ENCODE peak calls at places on chromosome 4, in five cellular contexts. R is fibroblast of pulmonary artery; B is HFF-Myc; L is breast epithelium; Q is CD4-positive, alpha-beta T cell. A is an unnamed sample.

GRCh38 chr4:184810720-184811119 is 15.0 kb downstream of the ACSL1 start:
- DNase-seq in Q (no peak), B (no peak), L (no peak), R (no peak), A (no peak)

GRCh38 chr4:126123933-126124332 is 809.2 kb downstream of the FAT4 start:
- DNase-seq in L (no peak), B (no peak), Q (no peak), R (peak; percentile 32), A (no peak)

GRCh38 chr4:38663021-38663800 is 788 bp upstream of the KLF3 start:
- DNase-seq in Q (no peak), B (no peak), L (no peak), R (peak; percentile 49), A (no peak)

GRCh38 chr4:113990886-113991285 is 11.4 kb upstream of the ARSJ start:
- DNase-seq in Q (no peak), L (no peak), B (no peak), R (no peak), A (no peak)

GRCh38 chr4:152539556-152540292 is 3.8 kb upstream of the FBXW7 start:
- DNase-seq in L (no peak), B (no peak), Q (no peak), R (no peak), A (no peak)

GRCh38 chr4:142875117-142875516 is 29.0 kb upstream of the INPP4B start:
- DNase-seq in B (no peak), L (no peak), Q (no peak), R (no peak), A (no peak)

GRCh38 chr4:184544711-184545409 is 70.5 kb upstream of the IRF2 start:
- DNase-seq in Q (no peak), R (no peak), B (no peak), L (no peak), A (no peak)

GRCh38 chr4:3112979-3113469 is 38.5 kb downstream of the HTT start:
- DNase-seq in Q (no peak), R (peak; percentile 58), B (no peak), L (no peak), A (no peak)

GRCh38 chr4:174244441-174244840 is 39.0 kb downstream of the FBXO8 start:
- DNase-seq in B (no peak), R (no peak), L (no peak), Q (no peak), A (no peak)

GRCh38 chr4:3690576-3691152 is 75.5 kb upstream of the ADRA2C start:
- DNase-seq in R (no peak), L (no peak), B (no peak), Q (no peak), A (no peak)

GRCh38 chr4:128060130-128060619 is 937 bp upstream of the LARP1B start:
- DNase-seq in R (peak; percentile 8), B (no peak), Q (no peak), L (no peak), A (no peak)

GRCh38 chr4:7806080-7806630 is 133.5 kb downstream of the AFAP1 start:
- DNase-seq in R (peak; percentile 90), B (no peak), L (no peak), Q (no peak), A (no peak)

GRCh38 chr4:17356926-17357325 is 155.0 kb downstream of the QDPR start:
- DNase-seq in Q (no peak), R (no peak), B (no peak), L (no peak), A (no peak)

GRCh38 chr4:2500547-2500946 is 31.6 kb downstream of the RNF4 start:
- DNase-seq in B (no peak), L (no peak), Q (no peak), R (no peak), A (no peak)

GRCh38 chr4:83771113-83771705 is 235.3 kb downstream of the GPAT3 start:
- DNase-seq in R (peak; percentile 65), Q (no peak), B (peak; percentile 9), L (no peak), A (peak; percentile 10)

GRCh38 chr4:99430106-99430505 is 5.0 kb downstream of the ADH7 start:
- DNase-seq in R (no peak), L (no peak), B (no peak), Q (no peak), A (no peak)

GRCh38 chr4:130808492-130808891 is 1712.5 kb downstream of the C4orf33 start:
- DNase-seq in L (no peak), Q (no peak), R (peak; percentile 19), B (no peak), A (no peak)

GRCh38 chr4:100095729-100096595 is 94.3 kb downstream of the DDIT4L start:
- DNase-seq in L (peak; percentile 53), R (peak; percentile 80), Q (peak; percentile 18), B (peak; percentile 39), A (peak; percentile 34)

GRCh38 chr4:66852843-66853242 is 692.5 kb downstream of the CENPC start:
- DNase-seq in L (no peak), Q (no peak), B (no peak), R (no peak), A (no peak)

GRCh38 chr4:156825074-156825473 is 146.5 kb downstream of the PDGFC start:
- DNase-seq in L (no peak), Q (no peak), R (no peak), B (no peak), A (no peak)

GRCh38 chr4:76733380-76733779 is 164.6 kb downstream of the SOWAHB start:
- DNase-seq in B (no peak), Q (no peak), R (no peak), L (peak; percentile 75), A (no peak)

GRCh38 chr4:8760561-8760960 is 111.1 kb downstream of the HMX1 start:
- DNase-seq in R (no peak), B (no peak), Q (no peak), L (no peak), A (no peak)

GRCh38 chr4:103018391-103019318 is 850 bp downstream of the SLC9B1 start:
- DNase-seq in B (no peak), R (no peak), Q (no peak), L (peak; percentile 46), A (peak; percentile 3)

GRCh38 chr4:126267689-126268088 is 952.9 kb downstream of the FAT4 start:
- DNase-seq in L (no peak), R (peak; percentile 84), B (no peak), Q (no peak), A (peak; percentile 15)

GRCh38 chr4:94933799-94934198 is 176.0 kb downstream of the BMPR1B start:
- DNase-seq in R (peak; percentile 3), Q (no peak), B (no peak), L (no peak), A (no peak)

GRCh38 chr4:8191136-8191747 is 7.8 kb upstream of the SH3TC1 start:
- DNase-seq in B (no peak), R (peak; percentile 90), L (peak; percentile 50), Q (no peak), A (no peak)

GRCh38 chr4:152605031-152605430 is 69.1 kb upstream of the FBXW7 start:
- DNase-seq in Q (no peak), R (no peak), L (no peak), B (no peak), A (no peak)

GRCh38 chr4:134421734-134422133 is 220.1 kb upstream of the PABPC4L start:
- DNase-seq in Q (no peak), B (no peak), L (no peak), R (no peak), A (no peak)

GRCh38 chr4:9762823-9763475 is 18.5 kb upstream of the DRD5 start:
- DNase-seq in Q (no peak), R (peak; percentile 88), B (peak; percentile 22), L (peak; percentile 61), A (peak; percentile 45)

GRCh38 chr4:7023901-7024300 is 19.3 kb upstream of the TADA2B start:
- DNase-seq in L (no peak), B (no peak), R (no peak), Q (no peak), A (no peak)

GRCh38 chr4:153541426-153542096 is 75.4 kb downstream of the TMEM131L start:
- DNase-seq in Q (no peak), R (peak; percentile 53), L (no peak), B (peak; percentile 49), A (peak; percentile 67)

GRCh38 chr4:53861856-53862610 is 202.4 kb downstream of the CHIC2 start:
- DNase-seq in L (no peak), Q (no peak), B (peak; percentile 92), R (peak; percentile 89), A (peak; percentile 72)

GRCh38 chr4:106806158-106806797 is 229.8 kb downstream of the DKK2 start:
- DNase-seq in L (no peak), B (no peak), Q (no peak), R (no peak), A (no peak)

GRCh38 chr4:106810122-106810521 is 226.0 kb downstream of the DKK2 start:
- DNase-seq in Q (no peak), B (no peak), R (no peak), L (no peak), A (no peak)

GRCh38 chr4:106803107-106803506 is 233.0 kb downstream of the DKK2 start:
- DNase-seq in R (peak; percentile 3), B (peak; percentile 29), Q (no peak), L (no peak), A (no peak)

GRCh38 chr4:106809083-106809482 is 227.0 kb downstream of the DKK2 start:
- DNase-seq in L (no peak), B (peak; percentile 33), Q (no peak), R (peak; percentile 75), A (peak; percentile 34)
- TF ChIP-seq CTCF in L (no peak), B (peak; percentile 42), Q (no peak), R (peak; percentile 53), A (peak; percentile 56)

DNA sequence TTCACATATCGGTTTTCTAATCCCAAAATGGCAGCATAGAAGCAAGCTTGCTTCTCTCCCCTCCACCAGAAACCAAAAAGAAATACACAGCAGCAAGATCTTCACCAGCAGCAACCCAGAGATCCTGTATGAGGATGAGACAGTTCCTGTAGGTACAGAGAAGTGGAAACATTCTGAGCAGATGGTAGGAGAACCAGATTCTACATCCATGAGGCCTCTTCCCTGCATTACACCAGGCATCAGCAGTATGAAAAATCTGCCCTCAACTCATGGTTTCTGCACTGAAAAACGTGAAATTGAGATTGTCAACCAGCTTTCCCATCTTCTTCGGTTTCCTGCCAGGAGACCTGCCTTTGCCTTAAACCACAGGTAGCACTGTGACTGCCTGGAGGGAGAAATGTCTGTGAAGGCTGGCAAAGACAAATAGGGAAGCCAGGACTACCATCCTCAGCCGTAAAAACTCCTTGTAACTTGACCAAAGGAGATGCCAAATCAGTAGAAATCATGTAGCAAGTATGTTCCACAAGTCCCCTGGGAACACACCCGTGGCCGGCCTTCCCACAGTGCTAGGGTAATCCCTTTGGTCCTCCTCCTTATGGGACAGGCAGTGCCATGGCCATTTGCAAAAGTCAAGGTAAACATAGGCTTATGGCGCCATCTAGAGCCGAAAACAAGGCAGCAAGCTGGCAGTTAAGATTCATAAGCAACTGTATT is 24.0 kb upstream of the MTHFD2L start:
- DNase-seq in Q (peak; percentile 3), B (peak; percentile 71), R (peak; percentile 97), L (peak; percentile 74), A (peak; percentile 78)
- TF ChIP-seq CTCF in Q (no peak), B (peak; percentile 78), R (peak; percentile 91), L (peak; percentile 83), A (peak; percentile 87)

GRCh38 chr4:70737409-70737808 is 15.6 kb downstream of the RUFY3 start:
- DNase-seq in Q (no peak), L (no peak), B (no peak), R (no peak), A (no peak)
- TF ChIP-seq CTCF in Q (peak; percentile 7), L (no peak), B (no peak), R (no peak), A (no peak)

DNA sequence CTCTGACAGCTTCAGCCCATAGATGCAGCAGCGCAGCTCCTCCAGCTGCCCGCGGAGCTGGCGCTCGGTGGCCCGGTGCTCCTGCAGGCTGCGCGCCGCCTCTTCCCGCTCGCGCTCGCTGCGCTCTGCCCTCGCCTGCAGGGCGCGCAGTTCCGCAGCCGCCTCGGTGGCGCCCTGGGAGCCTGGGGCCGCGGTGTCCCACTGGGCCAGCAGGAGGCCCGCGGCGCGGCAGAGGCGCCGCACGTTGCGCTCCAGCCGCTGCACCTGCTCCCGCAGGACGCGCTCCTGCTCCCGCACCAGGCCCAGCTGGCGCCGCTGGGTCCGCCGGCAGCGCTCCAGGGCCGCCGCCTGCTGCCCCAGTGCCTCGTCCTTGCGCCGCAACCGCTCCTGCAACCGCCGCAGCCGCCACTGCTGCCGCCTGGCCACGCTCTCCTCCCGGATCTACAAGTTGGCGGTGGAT is 10.1 kb downstream of the C4orf50 start:
- DNase-seq in L (no peak), Q (no peak), R (no peak), B (no peak), A (no peak)
- TF ChIP-seq CTCF in L (no peak), Q (no peak), R (no peak), B (peak; percentile 3), A (no peak)

A was measured in AG09319.